ENCODE peak calls at places on chromosomes 12 and 14, in five cellular contexts. S is transverse colon, O is sigmoid colon, Q is K562, G is suprapubic skin. R is an unnamed sample.
A peak's percentile ranks its signal among the peaks of the same experiment; 100 is the strongest.

GRCh38 chr12:64669270-64669842 is 59.1 kb downstream of the RASSF3 start:
- DNase-seq in S (peak; percentile 61), O (peak; percentile 77), Q (peak; percentile 66), G (no peak), R (no peak)

GRCh38 chr12:3137268-3137761 is 60.1 kb downstream of the TSPAN9 start:
- DNase-seq in S (no peak), O (no peak), Q (no peak), G (no peak), R (no peak)

GRCh38 chr14:53478174-53478573 is 325.1 kb upstream of the DDHD1 start:
- DNase-seq in S (no peak), O (no peak), Q (no peak), G (no peak), R (no peak)

GRCh38 chr14:59037086-59037485 is 151.4 kb upstream of the DAAM1 start:
- DNase-seq in S (no peak), O (no peak), Q (no peak), G (no peak), R (no peak)

GRCh38 chr12:100473716-100474150 is at the start of gene NR1H4:
- DNase-seq in S (no peak), O (peak; percentile 68), Q (no peak), G (no peak), R (no peak)

GRCh38 chr14:104972301-104973211 is 5.6 kb downstream of the AHNAK2 start:
- DNase-seq in S (peak; percentile 84), O (peak; percentile 93), Q (no peak), G (peak; percentile 94), R (no peak)

GRCh38 chr14:82079553-82079952 is 545.9 kb upstream of the SEL1L start:
- DNase-seq in S (no peak), O (no peak), Q (no peak), G (no peak), R (no peak)

GRCh38 chr14:76277586-76278130 is 98.3 kb upstream of the ESRRB start:
- DNase-seq in S (no peak), O (peak; percentile 40), Q (no peak), G (no peak), R (no peak)

GRCh38 chr14:90061849-90062794 is at the start of gene KCNK13:
- DNase-seq in S (peak; percentile 11), O (no peak), Q (peak; percentile 8), G (peak; percentile 65), R (no peak)

GRCh38 chr14:33480589-33481184 is 470.2 kb downstream of the EGLN3 start:
- DNase-seq in S (no peak), O (no peak), Q (no peak), G (no peak), R (no peak)

GRCh38 chr14:91872011-91872476 is 4.7 kb upstream of the TC2N start:
- DNase-seq in S (no peak), O (no peak), Q (no peak), G (no peak), R (no peak)

GRCh38 chr14:91872517-91873470 is 5.5 kb upstream of the TC2N start:
- DNase-seq in S (peak; percentile 90), O (peak; percentile 87), Q (no peak), G (peak; percentile 91), R (no peak)

GRCh38 chr14:91870001-91870400 is 2.7 kb upstream of the TC2N start:
- DNase-seq in S (peak; percentile 32), O (no peak), Q (no peak), G (no peak), R (no peak)

GRCh38 chr14:91869556-91869955 is 2.2 kb upstream of the TC2N start:
- DNase-seq in S (no peak), O (no peak), Q (no peak), G (no peak), R (no peak)

DNA sequence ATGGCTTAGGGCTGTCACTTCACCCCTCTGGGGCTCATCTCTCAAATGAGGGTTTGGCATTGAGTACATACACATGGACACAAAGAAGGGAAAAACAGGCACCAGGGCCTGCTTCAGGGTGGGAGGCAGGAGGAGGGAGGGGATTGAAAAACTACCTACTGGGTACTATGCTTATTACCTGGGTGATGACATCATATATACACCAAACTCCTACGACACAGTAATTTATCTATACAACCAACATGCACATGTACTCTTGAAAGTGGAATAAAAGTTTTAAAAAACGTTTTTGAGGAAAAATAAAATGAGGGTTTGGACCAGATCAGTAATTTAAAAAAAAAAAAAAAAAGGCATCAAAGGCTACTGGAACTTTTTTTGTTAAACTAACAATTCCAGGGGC is 3.6 kb upstream of the TC2N start:
- DNase-seq in S (no peak), O (no peak), Q (no peak), G (no peak), R (no peak)
- H3K27ac ChIP-seq in S (no peak overlapping the region), O (no peak overlapping the region), Q (no peak overlapping the region), G (no peak overlapping the region), R (no peak overlapping the region)

GRCh38 chr14:36521598-36522345 is 1.7 kb upstream of the NKX2-1 start:
- DNase-seq in S (no peak), O (no peak), Q (no peak), G (no peak), R (no peak)
- H3K4me1 ChIP-seq in S (peaks cover 35% of the 10 kb centered on the region), O (peaks cover 44% of the 10 kb centered on the region), Q (no peaks in the 10 kb centered on the region), G (peaks cover 71% of the 10 kb centered on the region), R (no peaks in the 10 kb centered on the region)

GRCh38 chr14:23566112-23566781 is 1.3 kb downstream of the AP1G2 start:
- DNase-seq in S (no peak), O (peak; percentile 57), Q (no peak), G (peak; percentile 57), R (no peak)

GRCh38 chr14:23564876-23565275 is 2.7 kb downstream of the AP1G2 start:
- DNase-seq in S (no peak), O (peak; percentile 59), Q (no peak), G (no peak), R (no peak)

GRCh38 chr14:23564181-23564812 is 3.3 kb downstream of the AP1G2 start:
- DNase-seq in S (no peak), O (peak; percentile 62), Q (no peak), G (no peak), R (no peak)

GRCh38 chr14:23566782-23567185 is 807 bp downstream of the AP1G2 start:
- DNase-seq in S (no peak), O (no peak), Q (no peak), G (no peak), R (no peak)

GRCh38 chr14:23565626-23566025 is 2.0 kb downstream of the AP1G2 start:
- DNase-seq in S (no peak), O (peak; percentile 56), Q (no peak), G (peak; percentile 44), R (no peak)
- TF ChIP-seq POLR2AphosphoS5 in S (no peak), O (no peak), Q (no peak), G (no peak), R (no peak)

GRCh38 chr14:69612014-69612758 is 790 bp downstream of the SUSD6 start:
- DNase-seq in S (peak; percentile 50), O (no peak), Q (peak; percentile 33), G (peak; percentile 70), R (no peak)
- H3K27ac ChIP-seq in S (peak overlapping the region; percentile 97), O (peak overlapping the region; percentile 100), Q (peak overlapping the region; percentile 77), G (peak overlapping the region; percentile 97), R (peak overlapping the region; percentile 72)